ENCODE peak calls at places on chromosome 14, in five cellular contexts. J is cardiac fibroblast; L is activated CD4-positive, alpha-beta T cell treated with anti-CD3 and anti-CD28 coated beads, Interleukin-2, amount 10 ng/mL, durations not matched to agents 24 days and 14 days; U is stromal cell of bone marrow; B is adrenal gland. V is an unnamed sample.

GRCh38 chr14:96920820-96921219 is 123.6 kb downstream of the VRK1 start:
- DNase-seq in B (no peak), J (no peak), L (no peak), U (no peak), V (no peak)

GRCh38 chr14:68968051-68968450 is 11.1 kb downstream of the ACTN1 start:
- DNase-seq in U (no peak), J (no peak), L (peak), B (no peak), V (no peak)

GRCh38 chr14:100681111-100681510 is 45.6 kb upstream of the DLK1 start:
- DNase-seq in U (no peak), J (no peak), B (no peak), L (no peak), V (no peak)

GRCh38 chr14:76053576-76054369 is 68.2 kb downstream of the IFT43 start:
- DNase-seq in J (no peak), B (no peak), L (no peak), U (no peak), V (no peak)

GRCh38 chr14:41986726-41987125 is 380.1 kb downstream of the LRFN5 start:
- DNase-seq in L (no peak), U (peak), J (peak), B (no peak), V (no peak)

GRCh38 chr14:103137721-103138482 is 14.6 kb downstream of the TNFAIP2 start:
- DNase-seq in L (no peak), B (no peak), J (no peak), U (no peak), V (no peak)

GRCh38 chr14:54220122-54220691 is 176.6 kb upstream of the CDKN3 start:
- DNase-seq in J (peak), B (no peak), U (no peak), L (no peak), V (no peak)

GRCh38 chr14:100467046-100467750 is 120.0 kb downstream of the BEGAIN start:
- DNase-seq in J (no peak), U (no peak), B (no peak), L (no peak), V (no peak)

GRCh38 chr14:68248481-68249255 is 429.1 kb downstream of the RAD51B start:
- DNase-seq in L (peak), J (peak), U (peak), B (peak), V (no peak)

GRCh38 chr14:53306267-53306721 is 153.2 kb upstream of the DDHD1 start:
- DNase-seq in U (peak), L (peak), B (peak), J (peak), V (no peak)

GRCh38 chr14:65792208-65792905 is 379.8 kb downstream of the FUT8 start:
- DNase-seq in U (no peak), B (no peak), L (no peak), J (no peak), V (no peak)

GRCh38 chr14:61403411-61403810 is 82.0 kb downstream of the PRKCH start:
- DNase-seq in U (no peak), L (peak), B (no peak), J (no peak), V (no peak)

GRCh38 chr14:104322531-104323466 is 184.4 kb downstream of the KIF26A start:
- DNase-seq in L (no peak), J (no peak), B (no peak), U (no peak), V (no peak)